ENCODE peak calls at places on chromosomes 11 and 22, in five cellular contexts. One of them, this sample, is unnamed.

GRCh38 chr22:20657963-20658362 is 116.0 kb upstream of the SERPIND1 start:
- DNase-seq in posterior cingulate gyrus: no peak
- DNase-seq in left ventricle myocardium inferior: no peak
- DNase-seq in cardiac muscle cell: no peak
- DNase-seq in heart left ventricle: no peak
- DNase-seq in this sample: no peak

GRCh38 chr11:61820174-61820573 is 3.4 kb upstream of the FADS1 start:
- DNase-seq in cardiac muscle cell: no peak
- DNase-seq in posterior cingulate gyrus: no peak
- DNase-seq in heart left ventricle: no peak
- DNase-seq in left ventricle myocardium inferior: no peak
- DNase-seq in this sample: no peak

GRCh38 chr11:61516675-61517516 is 8.3 kb downstream of the LRRC10B start:
- DNase-seq in posterior cingulate gyrus: peak
- DNase-seq in cardiac muscle cell: peak
- DNase-seq in left ventricle myocardium inferior: no peak
- DNase-seq in heart left ventricle: no peak
- DNase-seq in this sample: peak

GRCh38 chr22:46373838-46374662 is 38.5 kb downstream of the TRMU start:
- DNase-seq in left ventricle myocardium inferior: no peak
- DNase-seq in cardiac muscle cell: no peak
- DNase-seq in posterior cingulate gyrus: no peak
- DNase-seq in heart left ventricle: no peak
- DNase-seq in this sample: no peak

GRCh38 chr11:57321996-57322880 is 2.5 kb downstream of the TNKS1BP1 start:
- DNase-seq in cardiac muscle cell: peak
- DNase-seq in posterior cingulate gyrus: peak
- DNase-seq in left ventricle myocardium inferior: peak
- DNase-seq in heart left ventricle: peak
- DNase-seq in this sample: peak

GRCh38 chr11:89613916-89614315 is 96.2 kb upstream of the TRIM77 start:
- DNase-seq in cardiac muscle cell: no peak
- DNase-seq in left ventricle myocardium inferior: no peak
- DNase-seq in heart left ventricle: no peak
- DNase-seq in posterior cingulate gyrus: no peak
- DNase-seq in this sample: no peak

GRCh38 chr11:69136471-69136870 is 19.3 kb upstream of the SMIM38 start:
- DNase-seq in left ventricle myocardium inferior: no peak
- DNase-seq in posterior cingulate gyrus: no peak
- DNase-seq in cardiac muscle cell: no peak
- DNase-seq in heart left ventricle: no peak
- DNase-seq in this sample: no peak

GRCh38 chr11:8870461-8871282 is 40.3 kb upstream of the AKIP1 start:
- DNase-seq in left ventricle myocardium inferior: peak
- DNase-seq in heart left ventricle: peak
- DNase-seq in posterior cingulate gyrus: peak
- DNase-seq in cardiac muscle cell: peak
- DNase-seq in this sample: peak

GRCh38 chr22:19289475-19290161 is 1.9 kb downstream of the CLTCL1 start:
- DNase-seq in left ventricle myocardium inferior: no peak
- DNase-seq in posterior cingulate gyrus: no peak
- DNase-seq in heart left ventricle: no peak
- DNase-seq in cardiac muscle cell: no peak
- DNase-seq in this sample: no peak

GRCh38 chr11:111395081-111395480 is 16.0 kb upstream of the POU2AF1 start:
- DNase-seq in cardiac muscle cell: no peak
- DNase-seq in left ventricle myocardium inferior: no peak
- DNase-seq in heart left ventricle: no peak
- DNase-seq in posterior cingulate gyrus: no peak
- DNase-seq in this sample: no peak

GRCh38 chr11:86741489-86742435 is 58.6 kb upstream of the PRSS23 start:
- DNase-seq in cardiac muscle cell: no peak
- DNase-seq in left ventricle myocardium inferior: no peak
- DNase-seq in posterior cingulate gyrus: no peak
- DNase-seq in heart left ventricle: no peak
- DNase-seq in this sample: no peak

GRCh38 chr22:36762687-36763260 is 13.1 kb downstream of the IFT27 start:
- DNase-seq in cardiac muscle cell: no peak
- DNase-seq in posterior cingulate gyrus: no peak
- DNase-seq in heart left ventricle: peak
- DNase-seq in left ventricle myocardium inferior: peak
- DNase-seq in this sample: peak

GRCh38 chr11:75195164-75195962 is 44.5 kb downstream of the SLCO2B1 start:
- DNase-seq in cardiac muscle cell: no peak
- DNase-seq in heart left ventricle: peak
- DNase-seq in left ventricle myocardium inferior: peak
- DNase-seq in posterior cingulate gyrus: no peak
- DNase-seq in this sample: no peak

GRCh38 chr11:82308979-82309378 is 424.7 kb downstream of the FAM181B start:
- DNase-seq in heart left ventricle: no peak
- DNase-seq in cardiac muscle cell: peak
- DNase-seq in left ventricle myocardium inferior: no peak
- DNase-seq in posterior cingulate gyrus: no peak
- DNase-seq in this sample: no peak

GRCh38 chr11:67306769-67307544 is 3.6 kb downstream of the SSH3 start:
- DNase-seq in left ventricle myocardium inferior: no peak
- DNase-seq in posterior cingulate gyrus: no peak
- DNase-seq in cardiac muscle cell: no peak
- DNase-seq in heart left ventricle: no peak
- DNase-seq in this sample: no peak

GRCh38 chr11:19253149-19253540 is 12.4 kb upstream of the E2F8 start:
- DNase-seq in cardiac muscle cell: no peak
- DNase-seq in posterior cingulate gyrus: no peak
- DNase-seq in left ventricle myocardium inferior: no peak
- DNase-seq in heart left ventricle: no peak
- DNase-seq in this sample: no peak

GRCh38 chr11:132024587-132025295 is 654.3 kb downstream of the NTM start:
- DNase-seq in cardiac muscle cell: no peak
- DNase-seq in left ventricle myocardium inferior: no peak
- DNase-seq in heart left ventricle: no peak
- DNase-seq in posterior cingulate gyrus: no peak
- DNase-seq in this sample: no peak

GRCh38 chr11:57648791-57649735 is 649 bp downstream of the YPEL4 start:
- DNase-seq in cardiac muscle cell: peak
- DNase-seq in heart left ventricle: no peak
- DNase-seq in posterior cingulate gyrus: peak
- DNase-seq in left ventricle myocardium inferior: no peak
- DNase-seq in this sample: no peak

GRCh38 chr11:119696378-119697157 is 32.4 kb downstream of the NECTIN1 start:
- DNase-seq in left ventricle myocardium inferior: no peak
- DNase-seq in posterior cingulate gyrus: no peak
- DNase-seq in heart left ventricle: no peak
- DNase-seq in cardiac muscle cell: no peak
- DNase-seq in this sample: no peak